ENCODE peak calls at places on chromosomes 7 and 10, in nine cellular contexts. One of them, this sample, is unnamed.

GRCh38 chr10:3948843-3949242 is 163.8 kb upstream of the KLF6 start:
- DNase-seq in SK-N-SH: peak
- DNase-seq in pancreas: peak
- DNase-seq in AG04450: no peak
- DNase-seq in nephron progenitor cell: no peak
- DNase-seq in hepatocyte: no peak
- DNase-seq in right atrium auricular region: peak
- DNase-seq in suprapubic skin: no peak
- DNase-seq in GM20000: no peak
- DNase-seq in this sample: peak

GRCh38 chr7:71019703-71020102 is 112.2 kb upstream of the GALNT17 start:
- DNase-seq in AG04450: no peak
- DNase-seq in GM20000: no peak
- DNase-seq in pancreas: no peak
- DNase-seq in nephron progenitor cell: no peak
- DNase-seq in right atrium auricular region: no peak
- DNase-seq in suprapubic skin: no peak
- DNase-seq in SK-N-SH: no peak
- DNase-seq in hepatocyte: peak
- DNase-seq in this sample: no peak

GRCh38 chr7:69864283-69864682 is 266.0 kb downstream of the AUTS2 start:
- DNase-seq in nephron progenitor cell: no peak
- DNase-seq in SK-N-SH: peak
- DNase-seq in suprapubic skin: no peak
- DNase-seq in pancreas: no peak
- DNase-seq in right atrium auricular region: no peak
- DNase-seq in GM20000: no peak
- DNase-seq in hepatocyte: no peak
- DNase-seq in AG04450: no peak
- DNase-seq in this sample: no peak

GRCh38 chr10:77592946-77593636 is 44.5 kb downstream of the KCNMA1 start:
- DNase-seq in hepatocyte: peak
- DNase-seq in right atrium auricular region: peak
- DNase-seq in pancreas: no peak
- DNase-seq in GM20000: no peak
- DNase-seq in AG04450: peak
- DNase-seq in nephron progenitor cell: no peak
- DNase-seq in suprapubic skin: no peak
- DNase-seq in SK-N-SH: no peak
- DNase-seq in this sample: no peak

GRCh38 chr7:549891-550625 is 30.4 kb upstream of the PDGFA start:
- DNase-seq in right atrium auricular region: no peak
- DNase-seq in AG04450: no peak
- DNase-seq in SK-N-SH: no peak
- DNase-seq in suprapubic skin: no peak
- DNase-seq in GM20000: no peak
- DNase-seq in nephron progenitor cell: no peak
- DNase-seq in hepatocyte: no peak
- DNase-seq in pancreas: no peak
- DNase-seq in this sample: no peak

GRCh38 chr10:89241491-89242339 is 9.9 kb downstream of the LIPA start:
- DNase-seq in suprapubic skin: no peak
- DNase-seq in nephron progenitor cell: no peak
- DNase-seq in right atrium auricular region: no peak
- DNase-seq in pancreas: no peak
- DNase-seq in SK-N-SH: no peak
- DNase-seq in GM20000: no peak
- DNase-seq in hepatocyte: no peak
- DNase-seq in AG04450: no peak
- DNase-seq in this sample: no peak

GRCh38 chr10:103752680-103753248 is 102.6 kb downstream of the SH3PXD2A start:
- DNase-seq in pancreas: no peak
- DNase-seq in SK-N-SH: no peak
- DNase-seq in right atrium auricular region: no peak
- DNase-seq in suprapubic skin: no peak
- DNase-seq in nephron progenitor cell: peak
- DNase-seq in AG04450: no peak
- DNase-seq in hepatocyte: no peak
- DNase-seq in GM20000: no peak
- DNase-seq in this sample: no peak

GRCh38 chr7:95240910-95241309 is 83.4 kb downstream of the PON1 start:
- DNase-seq in suprapubic skin: no peak
- DNase-seq in hepatocyte: peak
- DNase-seq in GM20000: no peak
- DNase-seq in pancreas: no peak
- DNase-seq in AG04450: no peak
- DNase-seq in SK-N-SH: no peak
- DNase-seq in right atrium auricular region: no peak
- DNase-seq in nephron progenitor cell: no peak
- DNase-seq in this sample: no peak

GRCh38 chr7:145212050-145212449 is 376.2 kb upstream of the TPK1 start:
- DNase-seq in nephron progenitor cell: no peak
- DNase-seq in suprapubic skin: no peak
- DNase-seq in AG04450: no peak
- DNase-seq in SK-N-SH: no peak
- DNase-seq in pancreas: no peak
- DNase-seq in right atrium auricular region: no peak
- DNase-seq in GM20000: no peak
- DNase-seq in hepatocyte: no peak
- DNase-seq in this sample: no peak

GRCh38 chr7:46682841-46683624 is 762.0 kb upstream of the IGFBP3 start:
- DNase-seq in right atrium auricular region: no peak
- DNase-seq in AG04450: no peak
- DNase-seq in pancreas: no peak
- DNase-seq in hepatocyte: no peak
- DNase-seq in suprapubic skin: no peak
- DNase-seq in nephron progenitor cell: no peak
- DNase-seq in GM20000: no peak
- DNase-seq in SK-N-SH: no peak
- DNase-seq in this sample: no peak

GRCh38 chr7:46687203-46687602 is 766.1 kb upstream of the IGFBP3 start:
- DNase-seq in AG04450: no peak
- DNase-seq in right atrium auricular region: no peak
- DNase-seq in hepatocyte: no peak
- DNase-seq in nephron progenitor cell: no peak
- DNase-seq in suprapubic skin: no peak
- DNase-seq in GM20000: no peak
- DNase-seq in pancreas: no peak
- DNase-seq in SK-N-SH: no peak
- DNase-seq in this sample: no peak

GRCh38 chr7:46680147-46680546 is 759.1 kb upstream of the IGFBP3 start:
- DNase-seq in AG04450: no peak
- DNase-seq in suprapubic skin: no peak
- DNase-seq in right atrium auricular region: no peak
- DNase-seq in SK-N-SH: no peak
- DNase-seq in nephron progenitor cell: no peak
- DNase-seq in pancreas: no peak
- DNase-seq in GM20000: peak
- DNase-seq in hepatocyte: no peak
- DNase-seq in this sample: no peak

GRCh38 chr7:46681865-46682503 is 760.9 kb upstream of the IGFBP3 start:
- DNase-seq in SK-N-SH: no peak
- DNase-seq in right atrium auricular region: no peak
- DNase-seq in hepatocyte: no peak
- DNase-seq in suprapubic skin: no peak
- DNase-seq in AG04450: no peak
- DNase-seq in GM20000: no peak
- DNase-seq in nephron progenitor cell: no peak
- DNase-seq in pancreas: no peak
- DNase-seq in this sample: no peak

DNA sequence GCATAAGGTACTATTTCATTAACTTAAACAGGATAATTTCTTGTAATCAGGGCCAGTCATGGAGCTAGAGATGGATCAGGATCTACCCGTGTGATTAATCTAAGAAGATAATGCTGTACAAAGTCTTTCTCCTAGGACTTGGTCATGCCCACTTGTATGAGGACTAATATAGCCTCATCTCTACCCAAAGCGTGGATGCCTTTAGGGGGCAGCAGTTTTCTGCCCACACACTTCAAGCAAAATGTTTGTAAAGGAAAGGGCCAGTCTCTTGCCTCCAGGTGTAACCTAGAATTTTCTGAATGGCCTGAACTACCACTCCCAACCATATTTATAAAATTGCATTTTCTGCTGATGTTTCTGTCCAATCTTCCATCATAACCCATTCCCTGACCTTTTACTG is 764.0 kb upstream of the IGFBP3 start:
- DNase-seq in AG04450: no peak
- DNase-seq in right atrium auricular region: no peak
- DNase-seq in SK-N-SH: no peak
- DNase-seq in hepatocyte: no peak
- DNase-seq in pancreas: peak
- DNase-seq in nephron progenitor cell: no peak
- DNase-seq in suprapubic skin: no peak
- DNase-seq in GM20000: no peak
- DNase-seq in this sample: no peak
- TF ChIP-seq CTCF in AG04450: no peak
- TF ChIP-seq CTCF in right atrium auricular region: no peak
- TF ChIP-seq CTCF in SK-N-SH: peak
- TF ChIP-seq CTCF in hepatocyte: no peak
- TF ChIP-seq CTCF in pancreas: no peak
- TF ChIP-seq CTCF in nephron progenitor cell: no peak
- TF ChIP-seq CTCF in suprapubic skin: no peak
- TF ChIP-seq CTCF in GM20000: no peak
- TF ChIP-seq CTCF in this sample: no peak

DNA sequence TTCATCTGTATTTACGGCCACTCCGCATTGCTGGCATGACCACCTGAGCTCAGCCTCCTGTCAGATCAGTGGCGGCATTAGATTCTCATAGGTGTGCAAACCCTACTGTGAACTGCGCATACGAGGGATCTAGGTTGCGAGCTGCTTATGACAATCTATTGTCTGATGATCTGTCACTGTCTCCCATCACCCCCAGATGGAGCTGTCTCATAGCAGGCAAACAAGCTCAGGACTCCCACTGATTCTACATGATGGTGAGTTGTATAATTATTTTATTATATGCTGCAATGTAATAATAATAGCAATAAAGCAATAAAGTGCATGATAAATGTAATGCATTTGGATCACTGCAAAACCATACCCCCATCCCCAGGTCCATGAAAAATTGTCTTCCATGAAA is 1172.9 kb upstream of the AUTS2 start:
- DNase-seq in pancreas: no peak
- DNase-seq in hepatocyte: no peak
- DNase-seq in GM20000: no peak
- DNase-seq in suprapubic skin: no peak
- DNase-seq in SK-N-SH: no peak
- DNase-seq in nephron progenitor cell: no peak
- DNase-seq in AG04450: no peak
- DNase-seq in right atrium auricular region: no peak
- DNase-seq in this sample: no peak
- TF ChIP-seq CTCF in pancreas: no peak
- TF ChIP-seq CTCF in hepatocyte: peak
- TF ChIP-seq CTCF in GM20000: no peak
- TF ChIP-seq CTCF in suprapubic skin: no peak
- TF ChIP-seq CTCF in SK-N-SH: peak
- TF ChIP-seq CTCF in nephron progenitor cell: no peak
- TF ChIP-seq CTCF in AG04450: no peak
- TF ChIP-seq CTCF in right atrium auricular region: no peak
- TF ChIP-seq CTCF in this sample: peak

GRCh38 chr10:36717118-36717517 is 408.3 kb upstream of the ANKRD30A start:
- DNase-seq in SK-N-SH: no peak
- DNase-seq in GM20000: no peak
- DNase-seq in AG04450: no peak
- DNase-seq in pancreas: no peak
- DNase-seq in hepatocyte: no peak
- DNase-seq in suprapubic skin: no peak
- DNase-seq in nephron progenitor cell: no peak
- DNase-seq in right atrium auricular region: no peak
- DNase-seq in this sample: no peak
- TF ChIP-seq CTCF in SK-N-SH: no peak
- TF ChIP-seq CTCF in GM20000: no peak
- TF ChIP-seq CTCF in AG04450: no peak
- TF ChIP-seq CTCF in pancreas: no peak
- TF ChIP-seq CTCF in hepatocyte: no peak
- TF ChIP-seq CTCF in suprapubic skin: no peak
- TF ChIP-seq CTCF in nephron progenitor cell: no peak
- TF ChIP-seq CTCF in right atrium auricular region: no peak
- TF ChIP-seq CTCF in this sample: no peak

DNA sequence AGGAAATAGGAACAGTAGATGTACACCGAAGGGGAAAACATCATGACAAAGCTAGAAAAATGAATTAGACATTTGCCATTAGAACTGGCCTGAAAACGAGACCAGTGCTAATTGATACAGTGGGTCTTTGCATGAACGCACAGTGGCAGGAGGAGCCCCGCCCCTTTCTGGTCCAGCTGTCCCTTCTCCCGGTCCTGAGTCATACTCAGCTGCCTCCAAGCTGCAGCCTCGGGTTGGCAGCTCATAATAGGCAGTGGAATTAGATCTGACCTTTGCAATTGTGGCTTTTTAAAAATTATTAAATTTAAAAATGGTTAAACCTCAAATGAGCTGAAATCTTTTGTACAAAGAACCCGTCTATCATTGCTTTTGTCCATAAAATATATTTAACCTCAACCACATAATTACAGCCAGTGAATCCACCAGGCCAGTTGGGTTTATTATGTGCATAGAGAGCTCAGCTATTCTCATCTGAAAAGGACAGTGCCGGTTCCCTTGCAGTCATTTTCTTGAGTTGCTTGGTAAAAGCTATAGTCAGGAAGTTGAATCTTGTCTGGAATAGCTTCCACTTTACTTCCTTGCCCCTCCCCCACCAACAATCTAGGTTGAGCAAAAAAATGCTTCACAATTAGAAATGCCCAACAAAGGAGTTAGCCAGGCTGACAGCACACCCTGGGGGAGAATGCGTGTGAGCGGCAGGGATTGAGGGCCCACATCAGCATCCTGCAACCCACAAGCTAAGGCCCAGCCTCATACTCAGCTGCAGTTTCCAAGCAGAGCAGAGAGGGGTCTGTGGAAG is 147.1 kb downstream of the BUB3 start:
- DNase-seq in GM20000: no peak
- DNase-seq in AG04450: no peak
- DNase-seq in pancreas: no peak
- DNase-seq in hepatocyte: peak
- DNase-seq in suprapubic skin: no peak
- DNase-seq in nephron progenitor cell: peak
- DNase-seq in right atrium auricular region: no peak
- DNase-seq in SK-N-SH: peak
- DNase-seq in this sample: no peak
- TF ChIP-seq CTCF in GM20000: no peak
- TF ChIP-seq CTCF in AG04450: no peak
- TF ChIP-seq CTCF in pancreas: no peak
- TF ChIP-seq CTCF in hepatocyte: no peak
- TF ChIP-seq CTCF in suprapubic skin: no peak
- TF ChIP-seq CTCF in nephron progenitor cell: no peak
- TF ChIP-seq CTCF in right atrium auricular region: no peak
- TF ChIP-seq CTCF in SK-N-SH: no peak
- TF ChIP-seq CTCF in this sample: no peak

This sample was measured in osteocyte.